ENCODE peak calls at places on chromosome 21, in five cellular contexts. C is prostate gland, O is pancreas, Z is hepatocyte, B is SK-N-SH. T is an unnamed sample. For H3K4me1, the result is how much of the 10 kb centered on the place peaks cover.

GRCh38 chr21:43585924-43586411 is 73.3 kb downstream of the HSF2BP start:
- DNase-seq in C (peak), Z (peak), O (no peak), B (no peak), T (peak)

GRCh38 chr21:36282568-36283230 is 37.3 kb upstream of the MORC3 start:
- DNase-seq in B (no peak), O (no peak), Z (no peak), C (no peak), T (no peak)

GRCh38 chr21:37233551-37234146 is 33.5 kb downstream of the VPS26C start:
- DNase-seq in B (no peak), Z (no peak), C (no peak), O (no peak), T (no peak)

GRCh38 chr21:37071561-37072238 is 1.2 kb downstream of the PIGP start:
- DNase-seq in B (peak), C (peak), O (peak), Z (peak), T (peak)

GRCh38 chr21:44793269-44794030 is 8.2 kb downstream of the UBE2G2 start:
- DNase-seq in O (peak), Z (peak), C (peak), B (peak), T (peak)

GRCh38 chr21:44416193-44416592 is 39.1 kb upstream of the LRRC3 start:
- DNase-seq in Z (no peak), C (no peak), B (no peak), O (no peak), T (no peak)

GRCh38 chr21:43950481-43950880 is 61.6 kb upstream of the TRAPPC10 start:
- DNase-seq in O (no peak), B (no peak), C (no peak), Z (no peak), T (no peak)

GRCh38 chr21:28822882-28823335 is 169.8 kb downstream of the LTN1 start:
- DNase-seq in C (peak), Z (peak), O (no peak), B (peak), T (no peak)

GRCh38 chr21:17725339-17725738 is 93.8 kb downstream of the C21orf91 start:
- DNase-seq in Z (peak), B (no peak), O (no peak), C (no peak), T (no peak)

GRCh38 chr21:16532841-16533240 is 803.1 kb downstream of the USP25 start:
- DNase-seq in Z (no peak), C (no peak), B (no peak), O (no peak), T (peak)

GRCh38 chr21:24428539-24429186 is 1178.6 kb downstream of the MRPL39 start:
- DNase-seq in B (no peak), Z (no peak), O (no peak), C (no peak), T (no peak)

GRCh38 chr21:36852293-36852692 is 114.2 kb downstream of the HLCS start:
- DNase-seq in Z (no peak), O (no peak), C (no peak), B (no peak), T (no peak)

GRCh38 chr21:44758141-44758561 is 43.5 kb downstream of the UBE2G2 start:
- DNase-seq in B (no peak), C (no peak), O (no peak), Z (no peak), T (no peak)

GRCh38 chr21:41011968-41012367 is 156.0 kb upstream of the BACE2 start:
- DNase-seq in Z (no peak), O (no peak), B (no peak), C (no peak), T (no peak)

GRCh38 chr21:31874817-31875216 is 2.0 kb downstream of the HUNK start:
- DNase-seq in B (no peak), C (no peak), O (peak), Z (peak), T (peak)

GRCh38 chr21:15414057-15414456 is 315.7 kb upstream of the USP25 start:
- DNase-seq in O (no peak), Z (no peak), B (no peak), C (no peak), T (no peak)

GRCh38 chr21:29343517-29343916 is 44.8 kb downstream of the BACH1 start:
- DNase-seq in C (no peak), B (no peak), O (no peak), Z (no peak), T (peak)

GRCh38 chr21:36917487-36918158 is 48.8 kb downstream of the HLCS start:
- DNase-seq in B (no peak), C (peak), O (no peak), Z (peak), T (peak)

GRCh38 chr21:44012474-44013379 is 618 bp downstream of the TRAPPC10 start:
- DNase-seq in B (peak), O (peak), Z (peak), C (peak), T (peak)

GRCh38 chr21:36388835-36389234 is 3.6 kb downstream of the CHAF1B start:
- DNase-seq in Z (peak), B (peak), C (no peak), O (peak), T (no peak)

GRCh38 chr21:44920694-44921604 is at the start of gene ITGB2:
- DNase-seq in O (no peak), Z (no peak), B (no peak), C (no peak), T (no peak)

GRCh38 chr21:36487641-36488307 is 7.9 kb upstream of the CLDN14 start:
- DNase-seq in C (peak), Z (no peak), B (no peak), O (peak), T (peak)

GRCh38 chr21:16752109-16752508 is 760.7 kb upstream of the CXADR start:
- DNase-seq in B (no peak), Z (no peak), O (no peak), C (no peak), T (no peak)

GRCh38 chr21:46459024-46459355 is 299 bp downstream of the DIP2A start:
- DNase-seq in B (no peak), O (peak), C (no peak), Z (no peak), T (no peak)
- TF ChIP-seq CTCF in B (no peak), O (no peak), C (no peak), Z (no peak), T (no peak)

GRCh38 chr21:35005825-35006224 is 43.3 kb downstream of the RUNX1 start:
- DNase-seq in B (no peak), O (no peak), Z (no peak), C (no peak), T (no peak)

GRCh38 chr21:35005077-35005476 is 44.0 kb downstream of the RUNX1 start:
- DNase-seq in B (no peak), O (no peak), C (no peak), Z (no peak), T (no peak)

GRCh38 chr21:35006771-35007170 is 42.3 kb downstream of the RUNX1 start:
- DNase-seq in C (no peak), B (no peak), O (no peak), Z (no peak), T (no peak)

GRCh38 chr21:35007348-35007747 is 41.8 kb downstream of the RUNX1 start:
- DNase-seq in B (no peak), Z (no peak), O (no peak), C (no peak), T (no peak)

GRCh38 chr21:35006248-35006647 is 42.9 kb downstream of the RUNX1 start:
- DNase-seq in B (no peak), O (no peak), C (no peak), Z (no peak), T (no peak)
- H3K4me1 ChIP-seq in B (under half), O (under half), C (under half), Z (under half), T (under half)

GRCh38 chr21:33372582-33372981 is 30.6 kb upstream of the IFNGR2 start:
- DNase-seq in Z (no peak), B (no peak), O (no peak), C (no peak), T (no peak)

GRCh38 chr21:33374874-33375644 is 28.2 kb upstream of the IFNGR2 start:
- DNase-seq in O (no peak), B (no peak), C (no peak), Z (no peak), T (no peak)

GRCh38 chr21:33377221-33377620 is 26.0 kb upstream of the IFNGR2 start:
- DNase-seq in Z (no peak), C (no peak), O (no peak), B (no peak), T (no peak)

GRCh38 chr21:33373451-33373850 is 29.8 kb upstream of the IFNGR2 start:
- DNase-seq in O (no peak), Z (no peak), C (no peak), B (no peak), T (no peak)

DNA sequence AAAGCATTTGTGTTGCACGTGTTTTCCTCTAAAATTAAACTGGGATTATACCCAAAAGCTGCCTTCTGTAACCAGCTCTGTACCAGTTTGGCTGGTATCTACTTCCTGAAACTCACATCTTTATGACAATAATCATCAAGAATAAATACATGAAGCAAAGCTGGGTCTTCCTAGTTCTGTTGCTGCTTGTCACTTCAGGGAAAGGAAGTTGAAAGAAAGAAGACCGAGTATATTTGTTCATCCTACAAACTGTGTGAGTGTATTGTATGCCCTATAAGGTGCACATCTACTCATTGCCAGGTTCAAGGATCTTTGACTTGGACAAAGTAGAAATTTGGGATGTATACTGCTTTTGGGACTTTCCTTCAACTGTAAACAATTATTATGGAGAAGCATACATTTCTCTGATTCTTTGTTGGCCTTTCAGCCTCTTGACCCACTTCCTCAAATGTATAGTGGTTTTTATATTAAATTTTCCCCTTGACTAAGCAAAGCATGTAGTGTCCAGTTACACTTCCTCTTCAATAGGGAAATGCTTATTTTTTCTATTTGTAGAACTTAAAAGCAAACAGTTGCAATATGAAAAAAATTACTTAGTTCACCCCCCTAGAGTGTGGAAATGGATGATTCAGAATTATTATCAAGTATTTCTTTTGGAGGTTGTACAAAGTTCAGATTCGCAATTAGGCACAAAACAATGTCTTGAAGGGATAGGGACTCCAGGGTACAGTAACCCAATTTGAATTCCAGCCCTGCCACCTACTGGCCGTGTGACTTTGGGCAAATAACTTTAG is 28.9 kb upstream of the IFNGR2 start:
- DNase-seq in O (no peak), Z (peak), C (peak), B (peak), T (peak)
- H3K27ac ChIP-seq in O (peak), Z (no peak), C (no peak), B (peak), T (no peak)

DNA sequence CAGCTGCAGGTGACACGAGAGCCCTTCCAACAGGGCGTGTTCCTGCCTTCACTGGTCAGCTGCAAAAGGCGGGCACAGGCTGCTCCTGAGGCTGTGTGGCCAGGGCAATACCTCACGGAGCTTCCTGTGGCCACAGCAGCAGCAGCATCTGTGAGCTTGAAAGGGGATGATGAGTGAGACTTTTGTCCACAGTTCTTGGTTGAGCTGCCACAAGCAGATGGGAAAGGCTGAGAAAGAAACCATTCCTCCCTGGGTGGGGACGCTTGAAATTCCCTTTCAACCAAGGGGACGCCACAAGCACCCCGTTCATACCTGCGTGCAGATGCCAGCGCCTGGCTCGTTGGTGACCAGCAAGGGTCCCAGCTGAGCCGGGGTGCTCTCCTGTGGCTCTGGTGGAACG is 37.6 kb downstream of the B3GALT5 start:
- DNase-seq in O (no peak), C (no peak), Z (no peak), B (no peak), T (no peak)
- TF ChIP-seq CTCF in O (no peak), C (no peak), Z (no peak), B (no peak), T (no peak)

GRCh38 chr21:38301321-38302214 is 44.8 kb downstream of the KCNJ15 start:
- DNase-seq in B (no peak), Z (no peak), O (no peak), C (no peak), T (no peak)

GRCh38 chr21:38297871-38298270 is 41.1 kb downstream of the KCNJ15 start:
- DNase-seq in C (no peak), B (no peak), Z (no peak), O (no peak), T (no peak)

GRCh38 chr21:38299651-38300050 is 42.9 kb downstream of the KCNJ15 start:
- DNase-seq in B (no peak), O (no peak), Z (no peak), C (no peak), T (no peak)

GRCh38 chr21:38298833-38299232 is 42.0 kb downstream of the KCNJ15 start:
- DNase-seq in Z (no peak), C (no peak), O (no peak), B (no peak), T (no peak)

DNA sequence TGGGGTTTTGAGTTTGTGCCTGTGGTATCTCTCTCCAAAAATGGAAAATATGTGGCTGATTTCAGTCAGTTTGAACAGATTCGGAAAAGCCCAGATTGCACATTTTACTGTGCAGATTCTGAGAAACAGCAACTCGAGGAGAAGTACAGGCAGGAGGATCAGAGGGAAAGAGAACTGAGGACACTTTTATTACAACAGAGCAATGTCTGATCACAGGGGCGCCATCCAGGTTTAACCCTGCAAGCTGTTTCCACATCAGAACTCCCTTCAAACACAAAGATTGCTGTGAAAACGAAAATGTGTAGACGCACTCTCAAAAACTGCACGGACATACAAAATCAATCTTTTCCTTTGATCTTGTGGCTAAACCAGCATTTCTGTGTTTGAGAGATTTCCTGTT is 43.4 kb downstream of the KCNJ15 start:
- DNase-seq in O (no peak), Z (no peak), C (no peak), B (no peak), T (no peak)
- H3K4me1 ChIP-seq in O (under half), Z (under half), C (under half), B (under half), T (under half)

GRCh38 chr21:39010629-39011404 is 172.4 kb downstream of the PSMG1 start:
- DNase-seq in Z (no peak), C (no peak), B (no peak), O (no peak), T (no peak)
- H3K27ac ChIP-seq in Z (no peak), C (no peak), B (no peak), O (no peak), T (no peak)

DNA sequence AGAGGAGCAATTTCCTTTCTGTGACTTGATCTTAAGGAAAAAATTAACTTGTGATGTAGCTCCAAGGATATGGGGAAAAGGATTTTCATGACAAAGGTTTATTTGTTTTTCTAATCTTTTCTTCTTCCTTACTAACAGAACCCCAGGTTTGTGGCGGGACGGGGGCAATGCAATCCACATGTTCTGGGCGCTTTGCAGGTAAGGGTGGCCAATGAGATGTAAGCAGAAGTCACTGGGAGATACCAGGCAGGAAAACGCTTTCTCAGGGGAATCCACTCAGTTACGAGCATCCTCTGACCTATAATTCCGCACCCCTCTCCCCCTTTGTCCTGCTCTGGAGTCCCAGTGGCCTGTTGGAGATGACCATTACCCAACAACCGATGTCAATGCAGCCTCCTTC is 122.0 kb downstream of the MRPS6 start:
- DNase-seq in B (no peak), C (no peak), Z (no peak), O (no peak), T (no peak)
- TF ChIP-seq CTCF in B (no peak), C (no peak), Z (no peak), O (no peak), T (no peak)

GRCh38 chr21:42120056-42120903 is 49.2 kb downstream of the UMODL1 start:
- DNase-seq in O (no peak), C (peak), B (no peak), Z (peak), T (no peak)

GRCh38 chr21:42122808-42123207 is 51.7 kb downstream of the UMODL1 start:
- DNase-seq in C (no peak), B (no peak), Z (no peak), O (no peak), T (no peak)

GRCh38 chr21:42122398-42122797 is 51.3 kb downstream of the UMODL1 start:
- DNase-seq in Z (no peak), O (no peak), B (no peak), C (no peak), T (no peak)

GRCh38 chr21:42121792-42122191 is 50.7 kb downstream of the UMODL1 start:
- DNase-seq in B (no peak), O (no peak), Z (no peak), C (peak), T (no peak)

DNA sequence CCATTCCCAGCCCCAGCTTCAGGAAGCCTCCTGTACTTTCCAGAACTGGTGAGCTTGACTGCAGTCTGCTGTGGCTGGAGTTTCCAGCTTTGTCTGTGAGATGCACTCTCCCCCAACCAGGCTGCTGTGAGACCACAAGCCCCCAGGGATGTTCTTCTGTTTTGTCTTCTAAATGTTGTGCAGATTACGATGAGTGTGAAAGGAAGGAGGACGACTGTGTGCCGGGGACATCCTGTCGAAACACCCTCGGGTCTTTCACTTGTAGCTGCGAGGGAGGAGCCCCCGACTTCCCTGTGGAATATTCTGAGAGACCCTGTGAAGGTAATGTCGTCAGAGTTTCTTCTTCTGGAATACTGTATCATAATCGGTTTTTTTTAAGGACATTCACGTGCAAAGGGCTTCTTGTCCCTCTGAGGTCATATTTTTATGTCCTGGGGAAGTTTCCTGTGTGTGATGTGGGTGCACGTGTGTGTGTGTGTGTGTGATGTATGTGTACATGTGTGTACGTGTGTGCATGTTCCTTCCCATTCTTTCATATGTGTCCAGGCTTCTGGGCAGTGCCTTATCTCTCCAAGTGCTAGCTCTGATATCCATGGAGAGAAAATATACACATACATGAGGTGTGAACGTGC is 49.9 kb downstream of the UMODL1 start:
- DNase-seq in O (no peak), C (no peak), Z (no peak), B (no peak), T (no peak)
- H3K4me1 ChIP-seq in O (under half), C (under half), Z (under half), B (under half), T (under half)

GRCh38 chr21:25938673-25939395 is 204.1 kb downstream of the GABPA start:
- DNase-seq in O (no peak), C (peak), Z (no peak), B (no peak), T (peak)

GRCh38 chr21:25939396-25939761 is 204.6 kb downstream of the GABPA start:
- DNase-seq in Z (no peak), O (no peak), B (no peak), C (no peak), T (no peak)

GRCh38 chr21:25934771-25935224 is 200.0 kb downstream of the GABPA start:
- DNase-seq in B (no peak), O (peak), Z (peak), C (peak), T (no peak)

GRCh38 chr21:25934130-25934529 is 199.4 kb downstream of the GABPA start:
- DNase-seq in B (no peak), Z (no peak), C (no peak), O (no peak), T (peak)

GRCh38 chr21:25936776-25937175 is 202.0 kb downstream of the GABPA start:
- DNase-seq in Z (no peak), C (no peak), O (no peak), B (no peak), T (no peak)
- H3K27ac ChIP-seq in Z (no peak), C (no peak), O (no peak), B (peak), T (no peak)

DNA sequence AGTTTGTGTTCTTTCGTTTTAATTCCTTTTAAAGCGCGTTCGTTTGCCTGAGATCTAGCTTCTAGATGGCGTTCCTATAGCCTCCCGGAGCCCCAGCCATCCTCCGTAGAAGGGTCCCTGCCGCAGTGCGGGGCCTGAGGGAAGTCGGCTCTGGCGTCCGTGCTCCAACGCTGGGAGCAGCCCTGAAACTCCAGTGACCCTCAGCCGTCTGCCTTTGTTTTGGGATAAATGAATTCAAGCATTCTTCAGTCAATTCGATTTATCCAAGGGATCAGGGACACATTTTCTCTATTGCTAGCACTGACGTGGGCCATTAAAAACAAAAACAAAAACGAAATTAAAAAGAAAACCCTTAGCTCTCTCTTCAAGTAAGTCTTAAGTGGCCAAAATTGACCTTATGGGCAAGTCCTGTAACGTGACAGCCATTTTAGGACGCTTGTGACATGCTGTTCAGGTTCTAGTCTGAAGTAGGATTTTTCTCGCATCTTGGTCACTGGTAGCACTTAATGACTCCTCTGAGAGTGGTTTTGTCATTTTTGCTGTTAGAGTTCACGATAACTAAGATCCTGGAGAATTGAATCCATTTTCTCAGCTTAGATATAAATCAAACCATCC is 757 bp upstream of the HSPA13 start:
- DNase-seq in B (no peak), O (no peak), Z (peak), C (no peak), T (no peak)
- TF ChIP-seq CTCF in B (no peak), O (no peak), Z (no peak), C (no peak), T (no peak)